ENCODE peak calls at places on chromosomes 4 and X, in nine cellular contexts. V is KBM-7; D is natural killer cell treated with Interleukin-12 subunit alpha and Interleukin-12 subunit beta and Interleukin-15 and Interleukin-18, amount 100 ng/mL, for 72 hours; Z is NAMALWA; G is NCI-H510A treated with DMSO at 0.1 percent for 48 hours; W is GM10248; B is left lung; J is stimulated activated CD8-positive, alpha-beta memory T cell treated with anti-CD3 and anti-CD28 coated beads, Interleukin-15, amount 100 ng/mL, for 48 hours; U is heart right ventricle. T is an unnamed sample.

GRCh38 chr4:31089815-31090214 is 369.6 kb downstream of the PCDH7 start:
- DNase-seq in V (no peak), D (no peak), Z (no peak), G (peak; percentile 30), W (no peak), B (no peak), J (no peak), U (peak; percentile 67), T (no peak)

GRCh38 chrX:37047776-37048175 is 39.6 kb downstream of the FAM47C start:
- DNase-seq in V (no peak), D (no peak), Z (no peak), G (no peak), W (no peak), B (no peak), J (no peak), U (no peak), T (no peak)

GRCh38 chrX:39899876-39900787 is 197.6 kb downstream of the BCOR start:
- DNase-seq in V (no peak), D (no peak), Z (no peak), G (no peak), W (no peak), B (no peak), J (no peak), U (no peak), T (no peak)

GRCh38 chr4:145352438-145353145 is 129.1 kb upstream of the SMAD1 start:
- DNase-seq in V (no peak), D (no peak), Z (no peak), G (no peak), W (no peak), B (no peak), J (no peak), U (no peak), T (no peak)

GRCh38 chr4:145808021-145808650 is 128.2 kb downstream of the C4orf51 start:
- DNase-seq in V (no peak), D (no peak), Z (no peak), G (no peak), W (peak; percentile 57), B (no peak), J (no peak), U (peak; percentile 7), T (peak; percentile 67)

GRCh38 chrX:54494166-54494969 is 1.7 kb downstream of the FGD1 start:
- DNase-seq in V (peak; percentile 23), D (no peak), Z (no peak), G (no peak), W (no peak), B (no peak), J (no peak), U (no peak), T (no peak)

GRCh38 chr4:10090467-10091250 is 25.9 kb downstream of the WDR1 start:
- DNase-seq in V (no peak), D (no peak), Z (no peak), G (no peak), W (no peak), B (peak; percentile 51), J (no peak), U (no peak), T (no peak)

GRCh38 chr4:3494501-3494900 is 31.4 kb downstream of the DOK7 start:
- DNase-seq in V (no peak), D (no peak), Z (no peak), G (no peak), W (no peak), B (no peak), J (no peak), U (no peak), T (no peak)

GRCh38 chrX:39822133-39822748 is 275.5 kb downstream of the BCOR start:
- DNase-seq in V (no peak), D (no peak), Z (no peak), G (no peak), W (no peak), B (no peak), J (no peak), U (no peak), T (no peak)

GRCh38 chr4:74665346-74665745 is 129.0 kb downstream of the BTC start:
- DNase-seq in V (no peak), D (no peak), Z (no peak), G (no peak), W (no peak), B (no peak), J (no peak), U (no peak), T (no peak)

GRCh38 chrX:72358313-72358712 is 52.6 kb upstream of the CITED1 start:
- DNase-seq in V (no peak), D (no peak), Z (no peak), G (no peak), W (no peak), B (no peak), J (no peak), U (no peak), T (no peak)

GRCh38 chr4:39846135-39846534 is 131.6 kb downstream of the PDS5A start:
- DNase-seq in V (no peak), D (no peak), Z (no peak), G (no peak), W (no peak), B (no peak), J (no peak), U (no peak), T (no peak)

GRCh38 chr4:181796502-181796901 is 446.7 kb upstream of the TENM3 start:
- DNase-seq in V (no peak), D (no peak), Z (no peak), G (no peak), W (no peak), B (no peak), J (no peak), U (no peak), T (no peak)

GRCh38 chr4:6763330-6763851 is 19.1 kb upstream of the KIAA0232 start:
- DNase-seq in V (peak; percentile 39), D (no peak), Z (no peak), G (peak; percentile 59), W (no peak), B (no peak), J (no peak), U (no peak), T (no peak)

GRCh38 chrX:130082244-130083106 is 27.8 kb downstream of the ELF4 start:
- DNase-seq in V (peak; percentile 95), D (peak; percentile 92), Z (peak; percentile 79), G (no peak), W (peak; percentile 74), B (peak; percentile 88), J (peak; percentile 74), U (peak; percentile 32), T (no peak)

GRCh38 chrX:131779313-131779712 is 235.4 kb downstream of the OR13H1 start:
- DNase-seq in V (no peak), D (no peak), Z (no peak), G (no peak), W (no peak), B (no peak), J (no peak), U (no peak), T (no peak)

GRCh38 chr4:84958434-84958833 is 8.1 kb downstream of the WDFY3 start:
- DNase-seq in V (no peak), D (no peak), Z (no peak), G (no peak), W (no peak), B (no peak), J (no peak), U (no peak), T (no peak)

GRCh38 chr4:16693641-16694040 is 204.8 kb downstream of the LDB2 start:
- DNase-seq in V (no peak), D (no peak), Z (no peak), G (no peak), W (no peak), B (no peak), J (no peak), U (no peak), T (no peak)

GRCh38 chr4:48396043-48396442 is 54.7 kb downstream of the SLAIN2 start:
- DNase-seq in V (no peak), D (no peak), Z (no peak), G (no peak), W (no peak), B (no peak), J (no peak), U (no peak), T (no peak)

GRCh38 chr4:1577818-1578217 is 106.3 kb downstream of the FAM53A start:
- DNase-seq in V (no peak), D (no peak), Z (no peak), G (no peak), W (no peak), B (peak; percentile 51), J (no peak), U (no peak), T (no peak)

GRCh38 chr4:40710484-40711269 is 39.1 kb upstream of the NSUN7 start:
- DNase-seq in V (peak; percentile 48), D (no peak), Z (no peak), G (no peak), W (no peak), B (no peak), J (no peak), U (no peak), T (no peak)

GRCh38 chrX:102516314-102516936 is at the start of gene TMSB15A:
- DNase-seq in V (peak; percentile 71), D (no peak), Z (no peak), G (peak; percentile 73), W (peak; percentile 49), B (peak; percentile 84), J (peak; percentile 22), U (peak; percentile 63), T (no peak)

GRCh38 chr4:104966349-104967033 is 180.2 kb upstream of the TET2 start:
- DNase-seq in V (peak; percentile 83), D (peak; percentile 84), Z (peak; percentile 14), G (peak; percentile 36), W (peak; percentile 72), B (no peak), J (peak; percentile 11), U (no peak), T (no peak)

GRCh38 chr4:184250795-184251679 is 33.4 kb upstream of the ENPP6 start:
- DNase-seq in V (peak; percentile 76), D (no peak), Z (peak; percentile 87), G (peak; percentile 35), W (peak; percentile 60), B (no peak), J (no peak), U (no peak), T (peak; percentile 11)

GRCh38 chrX:79270401-79270800 is 96.7 kb downstream of the ITM2A start:
- DNase-seq in V (peak; percentile 82), D (peak; percentile 82), Z (peak; percentile 71), G (no peak), W (peak; percentile 23), B (peak; percentile 24), J (peak; percentile 53), U (peak; percentile 44), T (no peak)

GRCh38 chrX:68114573-68115199 is 318.6 kb downstream of the OPHN1 start:
- DNase-seq in V (peak; percentile 89), D (no peak), Z (peak; percentile 0), G (no peak), W (no peak), B (no peak), J (no peak), U (no peak), T (no peak)

GRCh38 chr4:116217781-116218180 is 867.6 kb downstream of the TRAM1L1 start:
- DNase-seq in V (no peak), D (no peak), Z (no peak), G (no peak), W (no peak), B (no peak), J (no peak), U (no peak), T (no peak)

GRCh38 chr4:140326395-140326993 is 47.0 kb upstream of the SCOC start:
- DNase-seq in V (peak; percentile 45), D (no peak), Z (peak; percentile 54), G (no peak), W (no peak), B (no peak), J (no peak), U (peak; percentile 28), T (no peak)

GRCh38 chrX:100494570-100494969 is 84.5 kb upstream of the PCDH19 start:
- DNase-seq in V (no peak), D (no peak), Z (no peak), G (no peak), W (no peak), B (no peak), J (no peak), U (no peak), T (no peak)

T was measured in AG09309.